ENCODE peak calls at places on chromosomes 5 and 9, in four cellular contexts. T is fibroblast of the aortic adventitia, Y is hepatocyte, D is NB4. C is an unnamed sample.

GRCh38 chr9:95852059-95853032 is 23.1 kb upstream of the ERCC6L2 start:
- DNase-seq in Y (no peak), T (peak), D (peak), C (no peak)

GRCh38 chr5:90803891-90804290 is 245.3 kb downstream of the ADGRV1 start:
- DNase-seq in Y (peak), D (no peak), T (no peak), C (no peak)

GRCh38 chr9:112970939-112971338 is 41.1 kb downstream of the ZNF883 start:
- DNase-seq in T (no peak), D (peak), Y (no peak), C (peak)

GRCh38 chr5:141864371-141865370 is 13.5 kb downstream of the PCDH1 start:
- DNase-seq in D (no peak), T (no peak), Y (no peak), C (no peak)

GRCh38 chr9:9920425-9920824 is 692.4 kb downstream of the PTPRD start:
- DNase-seq in D (no peak), Y (no peak), T (no peak), C (peak)

GRCh38 chr5:4541334-4541733 is 598.8 kb upstream of the ADAMTS16 start:
- DNase-seq in Y (no peak), T (no peak), D (no peak), C (no peak)

GRCh38 chr5:8843766-8844165 is 702.1 kb downstream of the SEMA5A start:
- DNase-seq in T (peak), Y (peak), D (no peak), C (peak)

GRCh38 chr9:20906326-20906725 is 125.1 kb downstream of the HACD4 start:
- DNase-seq in T (peak), D (no peak), Y (no peak), C (no peak)

GRCh38 chr5:56479126-56479525 is 246.0 kb upstream of the ANKRD55 start:
- DNase-seq in D (no peak), Y (no peak), T (no peak), C (no peak)

DNA sequence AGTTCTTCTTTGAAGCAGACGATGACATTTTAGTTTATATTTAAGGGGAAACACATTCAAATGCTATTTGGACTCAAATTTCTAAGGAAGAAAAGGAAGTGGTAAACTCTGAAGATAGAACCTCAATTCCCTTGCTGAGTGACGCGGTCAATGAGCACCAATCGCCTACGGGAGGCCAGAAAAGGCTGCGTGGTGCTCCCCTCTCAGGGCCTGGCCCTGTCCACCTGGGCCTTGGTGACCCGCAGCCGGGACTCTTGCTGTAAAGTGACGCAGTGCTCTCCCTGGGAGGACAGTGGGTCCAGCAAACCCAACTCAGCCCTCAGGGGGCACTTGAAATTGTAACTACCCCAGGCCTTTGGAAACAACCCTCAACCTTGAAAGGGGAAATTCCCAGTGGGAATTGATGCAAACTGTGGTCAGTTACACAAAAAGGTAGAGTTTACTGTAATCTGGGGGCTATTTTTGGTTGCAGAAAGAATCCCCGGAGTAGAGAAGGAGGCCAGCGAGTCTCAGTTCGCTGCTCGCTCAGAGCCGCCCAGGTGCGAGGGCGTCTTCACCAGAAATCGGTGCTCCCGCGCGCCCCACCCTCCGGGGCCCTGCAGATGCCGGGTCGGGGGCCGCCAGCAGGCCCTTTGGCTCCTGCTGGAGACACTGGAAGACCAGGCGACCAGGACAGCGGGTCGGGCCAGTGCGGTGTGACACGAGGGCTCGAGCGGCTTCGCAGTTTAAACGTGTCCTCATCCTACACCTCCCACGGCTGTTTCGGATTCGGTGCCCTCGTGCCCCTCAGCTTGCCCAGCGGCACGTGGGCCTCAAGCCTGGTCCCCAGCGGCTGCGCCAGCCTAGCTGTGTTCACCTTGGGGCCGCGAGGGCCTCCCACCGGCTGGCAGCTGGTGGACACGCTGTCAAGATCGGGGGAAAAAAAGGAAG is 1.4 kb upstream of the ANKRD33B start:
- DNase-seq in D (peak), Y (no peak), T (no peak), C (no peak)
- H3K4me3 ChIP-seq in D (no peak), Y (no peak), T (peak), C (no peak)

DNA sequence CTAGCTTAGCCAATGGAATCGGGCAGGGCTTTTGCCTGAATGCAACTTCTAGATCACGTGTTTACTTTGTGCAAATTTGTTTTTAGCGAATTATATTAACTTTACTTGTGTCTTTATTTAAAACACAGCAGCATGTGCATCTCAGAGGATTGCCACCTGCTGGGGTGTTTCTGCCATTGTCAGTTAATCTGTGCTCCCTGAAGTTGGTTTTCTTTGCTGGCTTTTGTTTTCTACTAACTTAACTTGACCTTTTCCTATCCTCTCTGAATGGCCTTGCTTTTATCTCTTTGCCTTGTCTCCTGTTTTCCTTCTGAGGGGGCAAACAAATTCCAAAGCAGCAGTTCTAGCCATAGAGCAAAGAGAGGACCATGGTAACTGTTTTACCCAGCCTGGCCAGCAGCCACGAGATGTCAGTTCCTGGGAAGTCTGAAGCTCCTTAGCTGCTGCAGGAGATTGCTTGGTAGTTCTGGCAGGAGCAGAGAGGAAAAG is 67.6 kb downstream of the ARHGEF28 start:
- DNase-seq in Y (peak), T (peak), D (peak), C (peak)
- TF ChIP-seq CTCF in Y (peak), T (peak), D (peak), C (peak)

GRCh38 chr5:140108093-140109049 is 5.5 kb upstream of the PURA start:
- DNase-seq in D (peak), Y (peak), T (no peak), C (no peak)

GRCh38 chr5:140111043-140111858 is 2.7 kb upstream of the PURA start:
- DNase-seq in T (no peak), D (no peak), Y (no peak), C (no peak)

GRCh38 chr5:140107312-140108092 is 6.4 kb upstream of the PURA start:
- DNase-seq in T (peak), Y (peak), D (peak), C (peak)

GRCh38 chr5:140109818-140110733 is 3.8 kb upstream of the PURA start:
- DNase-seq in Y (no peak), D (no peak), T (no peak), C (no peak)

GRCh38 chr5:140109050-140109817 is 4.7 kb upstream of the PURA start:
- DNase-seq in D (no peak), T (peak), Y (peak), C (no peak)
- H3K4me3 ChIP-seq in D (peak), T (peak), Y (peak), C (peak)

DNA sequence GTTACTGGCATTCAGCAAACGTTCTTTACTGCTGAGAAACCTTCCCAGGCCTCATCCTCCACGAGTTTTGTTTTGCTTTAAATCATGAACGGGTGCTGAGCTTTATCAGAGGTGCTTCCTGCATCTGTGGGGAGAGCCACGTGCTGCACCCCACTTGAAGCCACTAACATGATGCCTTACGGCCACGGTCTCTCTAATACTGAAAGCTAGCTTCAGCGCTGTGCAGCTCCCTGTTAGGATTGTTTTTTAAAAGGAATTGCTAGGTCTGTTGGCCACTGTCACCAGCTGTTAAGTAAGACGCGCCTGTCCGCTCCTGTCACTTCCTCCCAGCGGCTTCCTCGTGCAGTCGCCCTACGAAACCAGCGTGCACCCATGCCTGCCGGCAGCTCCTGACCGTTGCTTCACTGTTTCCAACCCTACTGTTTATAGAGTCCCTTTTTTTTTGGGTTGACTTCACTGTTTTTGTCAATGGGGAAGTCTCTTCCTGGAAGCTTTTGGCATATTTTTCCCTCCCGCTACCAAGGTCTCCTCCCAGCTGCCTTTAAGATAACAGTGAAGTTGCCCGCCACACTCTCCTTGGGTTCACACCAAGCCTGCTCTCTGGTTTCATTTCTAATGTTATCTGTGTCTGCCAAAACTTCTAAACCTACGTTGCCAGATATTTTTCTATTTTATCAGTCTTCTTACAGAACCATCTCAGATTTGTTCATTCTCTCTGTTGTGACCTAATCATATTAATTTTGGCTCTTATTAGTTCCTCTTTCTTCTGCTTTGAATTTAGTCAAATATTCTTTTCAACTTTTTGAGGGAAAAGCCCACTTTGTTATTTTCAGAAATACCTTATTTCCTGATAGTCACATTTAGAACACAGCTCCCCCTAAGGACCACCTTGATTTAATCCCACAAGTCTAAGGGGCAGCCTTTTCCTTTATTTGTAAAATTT is 20.2 kb downstream of the LPCAT1 start:
- DNase-seq in T (peak), D (peak), Y (no peak), C (no peak)
- TF ChIP-seq CTCF in T (no peak), D (no peak), Y (peak), C (peak)

GRCh38 chr5:101860145-101860544 is 435.9 kb downstream of the SLCO4C1 start:
- DNase-seq in T (no peak), Y (no peak), D (no peak), C (no peak)
- H3K4me3 ChIP-seq in T (no peak), Y (no peak), D (no peak), C (no peak)

C was measured in choroid plexus epithelial cell.